ENCODE peak calls at places on chromosomes 16 and 17, in ten cellular contexts. G is NCI-H1105; Z is A673; B is activated gamma-delta T cell treated with anti-CD3 and anti-CD28 coated beads, Interleukin-2, amount 50 U/mL, for 16 hours; N is BJ; T is stimulated activated CD8-positive, alpha-beta memory T cell treated with anti-CD3 and anti-CD28 coated beads, Interleukin-4, amount 100 ng/mL, for 24 hours; I is EL; H is ACHN; L is PC-3; F is mesenteric fat pad. V is an unnamed sample.

GRCh38 chr17:62827722-62828498 is 19.8 kb upstream of the MARCHF10 start:
- DNase-seq in Z (peak; percentile 34), B (no peak), G (no peak), I (peak; percentile 28), F (no peak), L (peak; percentile 27), N (no peak), T (no peak), H (no peak), V (no peak)

GRCh38 chr16:56964243-56965148 is 2.7 kb downstream of the CETP start:
- DNase-seq in G (no peak), H (peak; percentile 64), T (peak; percentile 93), I (peak; percentile 93), B (peak; percentile 95), L (peak; percentile 76), N (peak; percentile 53), Z (peak; percentile 92), F (peak; percentile 95), V (peak; percentile 99)

GRCh38 chr16:3066440-3066748 is 954 bp downstream of the IL32 start:
- DNase-seq in B (no peak), N (no peak), L (no peak), I (no peak), H (no peak), G (no peak), T (no peak), Z (no peak), F (no peak), V (no peak)

GRCh38 chr16:15653227-15653626 is 3.2 kb downstream of the NDE1 start:
- DNase-seq in I (peak; percentile 90), F (peak; percentile 24), H (no peak), B (no peak), T (no peak), N (peak; percentile 52), Z (no peak), L (peak; percentile 32), G (no peak), V (no peak)

GRCh38 chr16:4244881-4245280 is 3.0 kb upstream of the SRL start:
- DNase-seq in H (no peak), B (no peak), I (no peak), G (no peak), L (no peak), F (no peak), T (no peak), N (no peak), Z (no peak), V (no peak)

GRCh38 chr17:64028874-64029464 is 8.5 kb upstream of the ICAM2 start:
- DNase-seq in I (peak; percentile 62), L (peak; percentile 85), G (peak; percentile 14), B (peak; percentile 61), N (no peak), T (peak; percentile 56), H (peak; percentile 73), Z (peak; percentile 68), F (no peak), V (peak; percentile 83)

GRCh38 chr16:86631441-86631840 is 53.1 kb downstream of the FOXL1 start:
- DNase-seq in B (no peak), L (peak; percentile 85), F (no peak), G (no peak), H (no peak), T (no peak), Z (no peak), N (peak; percentile 24), I (peak; percentile 83), V (no peak)

GRCh38 chr16:87507351-87508069 is 14.7 kb upstream of the ZCCHC14 start:
- DNase-seq in N (no peak), H (peak; percentile 27), T (no peak), I (no peak), G (no peak), L (no peak), F (no peak), B (no peak), Z (no peak), V (no peak)

GRCh38 chr17:47915667-47916242 is 19.7 kb downstream of the SP2 start:
- DNase-seq in B (no peak), N (no peak), T (no peak), H (no peak), I (no peak), L (no peak), G (no peak), F (no peak), Z (no peak), V (no peak)